ENCODE peak calls at places on chromosomes 11 and 22, in five cellular contexts. P is AG10803, B is cardiac muscle cell, T is spleen, W is tibial artery. E is an unnamed sample.

GRCh38 chr11:96169250-96169649 is 173.7 kb downstream of the MAML2 start:
- DNase-seq in B (no peak), W (no peak), P (no peak), T (no peak), E (no peak)

GRCh38 chr11:80163011-80163410 is 722.2 kb upstream of the TENM4 start:
- DNase-seq in B (no peak), T (no peak), P (peak), W (no peak), E (peak)

GRCh38 chr11:118605116-118605867 is 2.1 kb upstream of the PHLDB1 start:
- DNase-seq in P (peak), W (peak), B (peak), T (peak), E (no peak)

GRCh38 chr22:50287731-50288130 is 17.6 kb upstream of the MAPK11 start:
- DNase-seq in B (no peak), T (no peak), P (no peak), W (no peak), E (no peak)

GRCh38 chr22:21629262-21630149 is at the start of gene YDJC:
- DNase-seq in B (peak), P (peak), T (peak), W (peak), E (peak)

GRCh38 chr22:29621761-29622526 is 18.5 kb downstream of the NF2 start:
- DNase-seq in B (no peak), W (no peak), P (peak), T (no peak), E (peak)

GRCh38 chr11:62611705-62612365 is 740 bp downstream of the EML3 start:
- DNase-seq in P (peak), T (peak), B (no peak), W (peak), E (peak)

GRCh38 chr22:33210129-33210784 is 152.1 kb upstream of the SYN3 start:
- DNase-seq in T (no peak), W (no peak), B (peak), P (peak), E (peak)

GRCh38 chr11:102494216-102494615 is 36.3 kb downstream of the MMP7 start:
- DNase-seq in P (peak), W (no peak), T (no peak), B (no peak), E (peak)

GRCh38 chr11:76327756-76328388 is 53.1 kb downstream of the THAP12 start:
- DNase-seq in W (no peak), B (no peak), T (no peak), P (no peak), E (no peak)

GRCh38 chr22:26550498-26551033 is 38.3 kb upstream of the TFIP11 start:
- DNase-seq in P (peak), T (no peak), W (peak), B (no peak), E (no peak)

GRCh38 chr11:75286826-75287465 is 46.4 kb downstream of the TPBGL start:
- DNase-seq in B (no peak), P (no peak), T (no peak), W (no peak), E (peak)

GRCh38 chr22:40748388-40748970 is 69.2 kb downstream of the MCHR1 start:
- DNase-seq in W (no peak), P (no peak), B (no peak), T (no peak), E (no peak)

GRCh38 chr22:44546686-44547310 is 48.8 kb upstream of the RTL6 start:
- DNase-seq in W (no peak), T (no peak), P (no peak), B (peak), E (no peak)

GRCh38 chr11:26134481-26135355 is 197.2 kb upstream of the ANO3 start:
- DNase-seq in W (no peak), B (peak), P (peak), T (no peak), E (peak)

GRCh38 chr11:96520939-96521338 is 131.1 kb downstream of the JRKL start:
- DNase-seq in P (no peak), W (no peak), T (no peak), B (no peak), E (no peak)

DNA sequence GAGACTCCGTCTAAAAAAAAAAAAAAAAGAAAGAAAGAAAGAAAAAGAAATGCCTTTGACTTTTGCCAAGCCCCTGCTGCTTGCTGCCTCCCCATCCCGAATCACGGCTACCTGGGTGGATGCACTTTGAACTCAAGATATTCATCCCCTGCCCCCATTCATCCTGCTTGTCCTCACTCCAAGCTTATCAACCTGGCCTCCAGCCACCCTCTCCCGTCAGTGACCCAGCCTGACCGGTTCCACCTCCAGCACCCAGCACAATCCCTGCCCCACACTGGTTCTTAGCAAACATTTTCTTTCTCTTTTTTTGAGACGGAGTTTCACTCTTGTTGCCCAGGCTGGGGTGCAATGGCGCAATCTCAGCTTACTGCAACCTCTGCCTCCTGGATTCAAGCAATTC is 44.4 kb downstream of the CYTH4 start:
- DNase-seq in W (no peak), T (no peak), B (no peak), P (no peak), E (peak)
- TF ChIP-seq CTCF in W (no peak), T (no peak), B (no peak), P (no peak), E (no peak)

GRCh38 chr11:12006552-12007229 is 1.7 kb downstream of the DKK3 start:
- DNase-seq in T (no peak), B (no peak), P (no peak), W (no peak), E (no peak)

GRCh38 chr11:12007769-12008737 is at the start of gene DKK3:
- DNase-seq in T (no peak), P (peak), B (peak), W (no peak), E (peak)

GRCh38 chr11:12007230-12007593 is 1.2 kb downstream of the DKK3 start:
- DNase-seq in W (no peak), P (no peak), B (no peak), T (no peak), E (peak)

GRCh38 chr11:12009617-12010321 is 1.3 kb upstream of the DKK3 start:
- DNase-seq in T (no peak), W (no peak), B (no peak), P (no peak), E (peak)

GRCh38 chr11:12008790-12009616 is 577 bp upstream of the DKK3 start:
- DNase-seq in W (no peak), T (no peak), B (peak), P (peak), E (peak)
- H3K4me3 ChIP-seq in W (peak), T (peak), B (peak), P (peak), E (peak)

GRCh38 chr11:104148074-104148473 is 15.9 kb downstream of the PDGFD start:
- DNase-seq in B (no peak), P (peak), W (no peak), T (no peak), E (peak)

GRCh38 chr11:104148696-104149095 is 15.3 kb downstream of the PDGFD start:
- DNase-seq in P (no peak), W (no peak), T (no peak), B (no peak), E (no peak)

GRCh38 chr11:104152941-104153340 is 11.0 kb downstream of the PDGFD start:
- DNase-seq in B (no peak), T (no peak), P (no peak), W (no peak), E (no peak)

GRCh38 chr11:104154296-104154695 is 9.7 kb downstream of the PDGFD start:
- DNase-seq in P (no peak), T (no peak), B (no peak), W (no peak), E (no peak)

DNA sequence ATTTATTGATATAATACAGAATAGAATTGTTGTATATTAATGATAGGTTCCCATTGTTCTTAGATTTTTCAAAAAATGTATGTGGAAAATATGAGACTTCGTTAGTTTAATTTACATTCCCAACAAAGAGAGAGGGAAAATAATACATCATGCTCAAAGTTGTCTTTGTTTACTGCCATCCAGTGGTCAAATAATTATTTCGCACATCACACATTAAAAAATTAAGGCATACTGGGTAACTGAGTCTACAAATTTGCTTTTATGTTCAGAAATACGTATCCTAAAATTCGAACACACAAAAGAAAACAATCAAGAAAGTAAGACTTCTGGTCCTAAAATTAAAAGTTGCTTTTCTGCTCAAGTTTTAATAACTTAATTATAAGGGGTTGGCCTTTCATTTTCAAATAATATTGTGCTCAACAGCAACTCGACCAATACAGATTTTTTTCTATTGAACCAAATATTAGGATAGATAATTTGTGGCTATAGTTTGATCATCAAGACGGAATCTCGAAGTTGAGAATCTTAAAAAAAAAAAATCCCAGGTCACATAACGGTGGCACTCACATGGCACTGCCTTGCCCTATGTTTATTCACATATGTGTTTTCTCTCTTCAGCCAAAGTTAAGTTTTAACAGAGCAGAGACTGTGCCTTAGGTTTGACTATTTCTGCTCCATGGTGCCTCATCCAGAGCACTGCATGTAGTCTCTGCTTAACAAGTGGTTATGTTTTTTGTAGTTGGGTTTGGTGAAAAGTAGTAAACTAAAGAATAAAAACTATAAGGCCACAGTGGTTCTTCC is 12.3 kb downstream of the PDGFD start:
- DNase-seq in W (no peak), T (no peak), B (no peak), P (peak), E (peak)
- TF ChIP-seq CTCF in W (peak), T (no peak), B (peak), P (peak), E (peak)

DNA sequence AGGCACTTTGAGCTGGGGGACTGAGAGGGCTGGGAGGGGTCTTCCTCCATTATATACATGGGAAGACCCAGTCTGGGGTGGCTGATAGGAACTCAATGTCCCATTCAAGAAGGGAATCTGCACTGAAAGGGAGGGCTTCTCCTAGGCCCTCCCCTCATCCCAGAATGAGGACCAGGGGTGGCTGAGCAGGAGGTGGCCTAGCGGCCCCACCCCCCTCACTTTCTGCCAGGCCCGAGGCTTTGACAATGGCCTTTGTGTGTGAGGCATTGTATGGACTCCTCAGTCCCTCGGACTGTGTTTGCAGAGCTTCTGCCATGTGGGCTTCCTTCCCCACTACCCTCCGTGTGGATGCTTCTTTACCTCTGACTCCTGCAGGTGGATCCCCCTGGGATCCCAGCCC is 65.7 kb downstream of the NECTIN1 start:
- DNase-seq in P (no peak), W (no peak), B (no peak), T (no peak), E (no peak)
- H3K4me3 ChIP-seq in P (no peak), W (no peak), B (no peak), T (no peak), E (no peak)

DNA sequence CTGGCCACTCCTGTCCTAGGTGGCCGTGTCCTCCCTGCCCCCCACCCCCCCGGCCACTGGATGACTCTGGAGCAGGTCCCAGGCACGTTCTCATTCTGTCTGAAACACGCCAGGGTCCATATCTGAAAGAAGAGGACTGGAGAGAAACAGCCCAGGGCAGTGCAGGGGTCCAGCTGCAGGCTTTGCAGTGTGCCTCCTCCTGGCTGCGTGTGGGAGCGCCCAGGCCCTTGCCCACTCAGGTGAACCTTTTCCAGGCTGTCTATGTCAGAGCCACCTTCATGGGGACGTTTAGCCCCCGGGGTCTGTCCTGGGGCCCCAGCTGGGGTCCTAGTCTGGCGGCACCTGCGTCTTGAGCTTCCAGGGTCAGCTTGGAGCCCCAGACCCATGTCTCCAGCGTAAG is 15.6 kb downstream of the GRAMD4 start:
- DNase-seq in B (peak), W (no peak), T (no peak), P (no peak), E (no peak)
- TF ChIP-seq CTCF in B (no peak), W (no peak), T (no peak), P (no peak), E (no peak)

DNA sequence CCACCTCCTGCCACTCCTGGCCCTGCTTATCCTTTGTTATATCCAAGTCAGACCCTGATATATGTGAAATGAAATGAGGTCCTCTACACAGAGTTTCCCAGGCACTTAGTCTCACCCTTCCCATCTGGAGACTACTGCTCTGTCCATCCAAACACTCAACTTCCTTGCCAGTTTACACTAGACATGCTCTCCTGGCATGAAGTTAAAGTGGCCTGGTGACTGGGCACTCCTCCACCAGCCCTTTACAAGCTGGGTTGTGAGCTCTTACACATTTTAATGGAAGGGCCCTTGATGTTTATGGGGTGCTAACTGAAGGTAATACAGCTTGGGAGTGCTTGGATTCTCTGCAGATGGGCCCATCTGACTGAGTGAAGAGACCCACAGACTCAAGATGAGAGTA is 216.1 kb upstream of the NARS2 start:
- DNase-seq in W (no peak), T (no peak), P (no peak), B (no peak), E (no peak)
- H3K4me3 ChIP-seq in W (no peak), T (no peak), P (no peak), B (no peak), E (no peak)

DNA sequence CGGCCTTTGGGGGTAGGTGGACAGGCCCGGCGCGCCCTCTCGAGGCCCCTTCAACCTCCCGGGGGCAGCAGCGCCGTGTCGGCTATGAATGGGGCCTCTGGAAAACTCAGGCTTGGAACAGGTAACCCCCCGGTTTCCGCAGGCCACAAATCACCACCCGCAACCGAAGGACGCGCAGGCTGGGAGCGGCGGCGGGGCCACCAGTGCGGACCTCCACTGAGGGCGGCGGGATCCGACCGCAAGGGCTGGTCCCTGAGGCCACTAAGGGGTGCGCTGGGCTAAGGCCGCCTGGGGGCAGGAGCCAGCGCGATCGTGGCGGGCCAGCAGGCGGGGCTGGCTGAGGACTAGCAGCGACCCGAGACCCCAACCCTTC is 695 bp upstream of the ATF4 start:
- DNase-seq in T (no peak), W (peak), B (peak), P (peak), E (peak)
- TF ChIP-seq CTCF in T (no peak), W (peak), B (peak), P (no peak), E (peak)

GRCh38 chr11:93329936-93330445 is 551 bp upstream of the DEUP1 start:
- DNase-seq in T (no peak), W (no peak), B (peak), P (peak), E (no peak)
- H3K4me3 ChIP-seq in T (peak), W (peak), B (peak), P (peak), E (no peak)

DNA sequence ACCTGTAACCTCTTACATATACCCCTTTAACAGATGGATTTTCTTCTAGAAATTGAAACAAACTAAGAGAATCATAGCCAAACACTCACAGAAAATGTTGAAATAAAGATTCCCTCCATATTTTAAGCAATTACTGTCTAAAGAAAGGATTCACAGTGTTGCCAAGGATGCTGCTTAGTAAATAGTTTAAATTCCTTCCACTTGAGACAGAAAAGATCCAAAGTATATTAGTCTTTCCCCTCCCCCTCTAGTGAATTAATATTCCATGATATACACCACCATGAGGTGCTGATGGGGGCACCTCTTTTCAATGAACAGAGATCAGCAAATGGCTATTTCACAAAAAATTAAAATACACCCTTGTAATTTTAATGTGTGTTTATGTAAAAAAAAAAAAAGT is 186.8 kb downstream of the SOX6 start:
- DNase-seq in P (peak), B (no peak), W (no peak), T (no peak), E (no peak)
- TF ChIP-seq CTCF in P (peak), B (no peak), W (no peak), T (no peak), E (no peak)